ENCODE peak calls at places on chromosomes 1 and 21, in nine cellular contexts. E is A549, X is cardiac muscle cell, F is foreskin keratinocyte, Z is AG09309, H is left lung, D is fibroblast of villous mesenchyme, R is heart left ventricle, S is SK-N-SH. U is an unnamed sample.

GRCh38 chr1:213122514-213122929 is 71.5 kb downstream of the RPS6KC1 start:
- DNase-seq in S (peak; percentile 5), H (no peak), Z (peak; percentile 16), R (no peak), D (peak; percentile 72), X (peak; percentile 77), F (peak; percentile 35), E (peak; percentile 55), U (no peak)

GRCh38 chr1:8343464-8344001 is 25.6 kb downstream of the SLC45A1 start:
- DNase-seq in Z (peak; percentile 80), S (no peak), E (peak; percentile 89), H (peak; percentile 58), R (no peak), F (peak; percentile 72), X (peak; percentile 96), D (peak; percentile 98), U (no peak)

GRCh38 chr1:157363660-157364140 is 188.6 kb downstream of the FCRL5 start:
- DNase-seq in D (peak; percentile 30), R (no peak), X (peak; percentile 50), S (peak; percentile 30), Z (no peak), E (peak; percentile 52), H (no peak), F (peak; percentile 25), U (peak; percentile 27)

GRCh38 chr21:44850905-44851657 is 22.4 kb downstream of the PTTG1IP start:
- DNase-seq in H (peak; percentile 16), F (no peak), E (no peak), X (no peak), Z (no peak), S (no peak), D (no peak), R (no peak), U (no peak)

GRCh38 chr1:91503332-91503900 is 2.8 kb downstream of the CDC7 start:
- DNase-seq in D (no peak), R (no peak), X (no peak), E (no peak), H (no peak), S (no peak), Z (no peak), F (no peak), U (no peak)

GRCh38 chr1:220153147-220153546 is 59.2 kb downstream of the IARS2 start:
- DNase-seq in X (no peak), F (no peak), R (no peak), D (no peak), Z (no peak), S (no peak), E (no peak), H (no peak), U (no peak)

GRCh38 chr1:112710159-112710558 is 3.2 kb upstream of the RHOC start:
- DNase-seq in F (no peak), R (no peak), E (no peak), H (no peak), Z (no peak), S (no peak), D (no peak), X (no peak), U (no peak)

GRCh38 chr1:110672753-110673108 is 2.0 kb downstream of the KCNA3 start:
- DNase-seq in Z (no peak), H (no peak), X (no peak), S (no peak), E (no peak), R (no peak), F (no peak), D (no peak), U (no peak)

GRCh38 chr1:91511386-91511785 is 10.7 kb downstream of the CDC7 start:
- DNase-seq in D (peak; percentile 69), R (no peak), E (peak; percentile 51), H (no peak), F (peak; percentile 29), S (no peak), X (peak; percentile 72), Z (peak; percentile 13), U (no peak)

GRCh38 chr1:230703679-230704385 is 10.1 kb downstream of the AGT start:
- DNase-seq in D (no peak), F (no peak), H (no peak), X (no peak), E (no peak), Z (no peak), S (no peak), R (no peak), U (no peak)

GRCh38 chr1:36157115-36157903 is 1.3 kb downstream of the MAP7D1 start:
- DNase-seq in R (peak; percentile 47), H (peak; percentile 52), X (peak; percentile 43), Z (no peak), F (no peak), E (no peak), S (peak; percentile 54), D (peak; percentile 37), U (no peak)

GRCh38 chr21:42248783-42249597 is 30.1 kb downstream of the ABCG1 start:
- DNase-seq in F (no peak), R (no peak), H (no peak), X (no peak), S (no peak), D (no peak), Z (no peak), E (no peak), U (no peak)

GRCh38 chr1:41811051-41811795 is 107.5 kb downstream of the HIVEP3 start:
- DNase-seq in F (no peak), S (no peak), D (peak; percentile 65), Z (no peak), E (no peak), H (no peak), X (peak; percentile 50), R (no peak), U (no peak)

GRCh38 chr1:94688646-94689045 is 131.5 kb upstream of the SLC44A3 start:
- DNase-seq in R (no peak), D (no peak), Z (no peak), X (no peak), H (no peak), S (no peak), E (no peak), F (no peak), U (no peak)

GRCh38 chr1:11981378-11982009 is 1.2 kb downstream of the MFN2 start:
- DNase-seq in S (no peak), F (peak; percentile 98), R (no peak), D (no peak), Z (no peak), X (no peak), E (no peak), H (no peak), U (no peak)

GRCh38 chr1:11979818-11980675 is at the start of gene MFN2:
- DNase-seq in F (peak; percentile 96), S (peak; percentile 99), E (peak; percentile 94), D (peak; percentile 98), X (peak; percentile 99), H (peak; percentile 97), R (peak; percentile 96), Z (peak; percentile 79), U (peak; percentile 98)

GRCh38 chr1:11979453-11979817 is 809 bp upstream of the MFN2 start:
- DNase-seq in E (no peak), Z (no peak), D (no peak), H (no peak), S (no peak), X (no peak), R (no peak), F (no peak), U (peak; percentile 34)

GRCh38 chr1:11982010-11982392 is 1.8 kb downstream of the MFN2 start:
- DNase-seq in Z (no peak), S (no peak), D (peak; percentile 26), F (no peak), X (no peak), E (peak; percentile 51), R (no peak), H (no peak), U (no peak)

DNA sequence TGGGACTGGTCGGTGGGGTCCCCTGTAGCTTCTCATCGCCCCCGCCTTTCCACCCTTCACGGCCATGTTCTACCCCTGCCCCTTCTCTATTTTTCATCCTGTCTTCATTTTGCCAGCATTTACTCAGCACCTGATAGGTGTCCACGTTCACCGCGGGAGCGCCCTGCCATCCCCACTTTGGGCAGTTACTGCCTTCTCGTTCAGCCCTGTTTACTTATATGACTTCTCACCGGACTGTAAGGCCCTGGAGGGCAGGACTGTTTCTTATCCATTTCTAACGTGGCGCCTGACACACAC is 380 bp downstream of the MFN2 start:
- DNase-seq in R (no peak), H (no peak), D (no peak), S (no peak), F (no peak), E (no peak), X (no peak), Z (no peak), U (no peak)
- TF ChIP-seq CTCF in R (no peak), H (no peak), D (no peak), S (no peak), F (no peak), E (no peak), X (no peak), Z (no peak), U (no peak)

GRCh38 chr21:40141621-40142020 is 274.4 kb downstream of the PCP4 start:
- DNase-seq in Z (no peak), R (no peak), X (no peak), F (no peak), E (no peak), D (no peak), H (no peak), S (no peak), U (no peak)
- TF ChIP-seq CTCF in Z (no peak), R (no peak), X (no peak), F (no peak), E (no peak), D (no peak), H (no peak), S (no peak), U (no peak)

DNA sequence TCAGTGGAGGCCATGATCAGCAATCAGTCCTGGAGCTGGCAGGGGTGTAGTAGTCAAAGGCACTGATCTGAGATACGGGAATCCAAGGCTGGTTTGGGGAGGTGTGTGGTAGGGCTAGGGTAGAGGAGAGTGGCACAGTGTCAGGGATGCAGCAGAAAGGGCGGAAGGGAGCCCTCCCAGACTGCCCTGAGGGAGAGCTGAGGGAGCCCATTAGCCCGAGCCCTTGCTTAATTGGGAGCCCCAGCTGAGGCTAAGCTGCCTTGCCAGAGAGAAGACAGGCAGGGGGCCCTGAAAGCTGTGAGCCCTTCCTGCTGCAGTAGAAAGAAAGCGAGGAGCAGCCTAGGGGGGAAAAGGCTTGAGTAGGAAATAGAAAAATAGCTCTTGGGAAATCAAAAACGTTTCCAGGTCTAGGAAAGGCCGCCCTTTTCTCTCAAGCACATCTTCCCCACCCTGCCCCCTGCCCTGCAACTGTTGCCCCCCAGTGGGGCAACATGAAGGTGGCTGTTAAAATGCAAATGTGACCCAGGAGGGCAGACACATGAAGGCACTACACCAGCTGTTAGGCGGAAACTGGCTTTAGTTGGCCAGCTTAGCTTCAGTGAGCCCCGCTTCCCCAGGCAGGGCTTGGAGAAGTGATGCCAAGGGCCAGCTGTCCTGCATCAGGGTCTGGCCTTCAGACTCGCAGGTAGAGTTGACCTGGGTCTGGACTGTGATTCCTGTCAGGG is 106.2 kb downstream of the UCK2 start:
- DNase-seq in Z (no peak), D (no peak), E (no peak), X (no peak), H (no peak), R (no peak), F (no peak), S (no peak), U (peak; percentile 58)
- TF ChIP-seq CTCF in Z (no peak), D (no peak), E (no peak), X (no peak), H (no peak), R (no peak), F (no peak), S (no peak), U (no peak)

DNA sequence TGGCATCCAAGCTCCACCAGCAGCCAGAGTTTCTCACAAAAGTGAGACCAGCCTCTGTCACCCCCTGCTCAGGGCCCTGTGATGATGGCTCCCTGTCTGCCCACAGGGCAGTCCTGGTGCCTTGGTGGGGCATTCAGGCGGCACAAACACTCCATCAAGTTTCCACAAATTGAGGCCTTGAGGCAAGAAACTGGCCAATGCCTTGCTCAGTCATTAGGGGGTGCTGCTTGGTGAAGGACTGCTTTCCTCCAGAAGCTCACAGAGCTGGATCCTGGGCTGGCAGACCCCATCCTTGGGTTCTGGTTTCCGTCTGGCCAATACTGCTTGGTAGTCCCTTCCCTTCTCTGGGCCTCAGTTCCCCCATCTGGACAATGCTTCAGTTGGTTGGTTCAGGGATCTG is 12.5 kb upstream of the AHDC1 start:
- DNase-seq in D (no peak), H (no peak), X (no peak), F (no peak), E (no peak), R (no peak), S (no peak), Z (no peak), U (no peak)
- TF ChIP-seq CTCF in D (peak; percentile 34), H (no peak), X (peak; percentile 33), F (peak; percentile 36), E (no peak), R (peak; percentile 11), S (no peak), Z (peak; percentile 28), U (no peak)